ENCODE peak calls at places on chromosomes 3 and 15, in seven cellular contexts. J, X, W, A, Q, K and T are unnamed samples.

GRCh38 chr3:180433172-180433571 is 168.8 kb upstream of the TTC14 start:
- DNase-seq in J (no peak), X (no peak), W (no peak), A (no peak), Q (no peak), K (no peak), T (no peak)

GRCh38 chr3:13706886-13707285 is 158.0 kb downstream of the FBLN2 start:
- DNase-seq in J (no peak), X (no peak), W (no peak), A (no peak), Q (no peak), K (no peak), T (no peak)

GRCh38 chr15:23403550-23403949 is 43.5 kb downstream of the GOLGA6L2 start:
- DNase-seq in J (no peak), X (no peak), W (no peak), A (no peak), Q (no peak), K (no peak), T (no peak)

GRCh38 chr3:46213201-46213600 is 5.1 kb upstream of the CCR1 start:
- DNase-seq in J (no peak), X (no peak), W (no peak), A (no peak), Q (no peak), K (no peak), T (no peak)

GRCh38 chr15:22903961-22904534 is 65.6 kb downstream of the NIPA2 start:
- DNase-seq in J (no peak), X (no peak), W (no peak), A (no peak), Q (no peak), K (no peak), T (no peak)

GRCh38 chr3:13452490-13453335 is 27.4 kb upstream of the HDAC11 start:
- DNase-seq in J (peak), X (peak), W (peak), A (no peak), Q (no peak), K (peak), T (peak)

GRCh38 chr3:98846101-98846500 is 55.4 kb downstream of the DCBLD2 start:
- DNase-seq in J (no peak), X (no peak), W (no peak), A (no peak), Q (no peak), K (no peak), T (no peak)

GRCh38 chr15:82874267-82874666 is 64.8 kb downstream of the WHAMM start:
- DNase-seq in J (no peak), X (no peak), W (no peak), A (no peak), Q (no peak), K (no peak), T (no peak)

GRCh38 chr3:53159415-53160135 is 1.4 kb upstream of the PRKCD start:
- DNase-seq in J (no peak), X (peak), W (no peak), A (no peak), Q (no peak), K (no peak), T (no peak)

GRCh38 chr3:139552632-139553335 is 13.2 kb upstream of the RBP1 start:
- DNase-seq in J (no peak), X (no peak), W (no peak), A (no peak), Q (peak), K (no peak), T (no peak)
- TF ChIP-seq JUND in J (no peak), X (no peak), W (no peak), A (no peak), Q (no peak), K (no peak), T (no peak)

GRCh38 chr3:176058856-176059255 is 1138.4 kb downstream of the TBL1XR1 start:
- DNase-seq in J (no peak), X (no peak), W (no peak), A (no peak), Q (no peak), K (no peak), T (no peak)

GRCh38 chr3:176055851-176056250 is 1141.4 kb downstream of the TBL1XR1 start:
- DNase-seq in J (no peak), X (no peak), W (no peak), A (no peak), Q (no peak), K (no peak), T (no peak)
- TF ChIP-seq JUND in J (no peak), X (no peak), W (no peak), A (no peak), Q (no peak), K (no peak), T (no peak)

DNA sequence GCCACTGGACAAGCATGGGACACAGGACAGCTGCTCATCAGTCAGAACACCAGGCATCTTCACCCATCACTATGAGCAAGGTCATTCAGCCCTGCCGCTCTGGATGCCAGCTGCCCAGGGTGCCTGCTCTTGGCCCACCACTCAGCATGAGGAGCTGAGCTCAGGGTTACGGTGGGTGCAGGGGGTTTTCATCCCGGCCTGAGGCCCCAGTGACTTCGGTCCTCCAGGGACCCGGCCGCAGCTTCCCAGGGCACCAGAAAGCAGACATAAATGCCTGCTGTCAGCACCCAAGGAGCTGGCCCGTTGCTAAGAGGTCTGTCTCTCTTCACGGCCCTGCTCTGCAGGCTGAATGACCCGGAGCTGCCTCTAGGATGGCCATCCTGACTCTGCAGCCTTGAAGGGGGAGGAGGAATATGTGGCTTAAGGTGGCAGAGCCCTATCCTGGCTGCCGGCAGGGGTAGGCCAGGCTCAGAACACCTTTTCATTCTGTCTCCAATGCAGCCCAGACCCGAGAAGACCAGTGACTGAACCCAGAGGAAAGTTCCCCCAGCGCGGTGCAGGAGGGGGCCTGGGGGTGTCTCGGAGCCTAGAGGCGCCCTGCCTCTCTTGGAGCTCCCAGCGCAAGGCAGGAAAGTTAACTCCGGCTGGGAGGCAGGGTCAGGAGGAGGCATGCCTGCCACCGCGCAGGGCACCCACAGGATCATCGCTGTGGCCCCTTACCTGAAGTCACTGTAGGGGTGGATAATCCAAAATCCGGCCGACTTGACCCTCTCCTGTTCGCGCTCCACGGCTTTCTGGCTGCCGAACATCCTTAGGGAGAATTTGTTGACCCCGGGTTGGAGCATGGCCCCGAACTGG is 1.8 kb downstream of the HCN4 start:
- DNase-seq in J (no peak), X (no peak), W (no peak), A (peak), Q (no peak), K (no peak), T (peak)
- TF ChIP-seq JUND in J (no peak), X (no peak), W (no peak), A (no peak), Q (no peak), K (no peak), T (no peak)

DNA sequence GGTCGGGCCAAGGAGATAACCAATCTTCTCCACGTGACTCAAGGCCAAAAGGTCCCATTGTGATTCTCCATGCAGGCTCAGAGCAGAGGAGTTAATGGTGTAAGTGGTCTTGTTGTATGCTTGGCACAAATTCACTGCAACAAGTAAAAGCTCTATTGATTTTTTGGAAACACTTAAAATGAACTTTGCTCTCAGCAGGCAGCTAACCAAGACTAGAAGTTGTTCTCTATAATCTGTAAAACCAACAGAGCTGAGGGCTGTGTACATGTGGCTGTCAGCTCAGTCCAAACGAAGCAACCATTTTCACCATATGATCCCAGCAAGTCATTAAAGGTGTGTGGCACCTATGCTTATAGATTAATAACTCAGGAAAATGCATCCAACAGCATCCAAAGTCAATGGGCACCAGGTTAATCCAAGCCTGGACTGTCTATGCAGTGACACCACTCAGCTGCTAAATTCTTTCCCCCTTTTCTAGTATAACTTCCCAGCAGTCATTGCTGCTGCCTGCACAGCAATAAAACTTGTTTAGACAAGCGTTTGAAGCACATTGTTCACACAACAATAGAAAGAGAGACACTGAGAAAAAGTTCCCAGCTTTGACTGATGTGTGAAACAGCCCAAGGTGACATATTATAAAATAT is 603.8 kb upstream of the ADAMTS9 start:
- DNase-seq in J (no peak), X (peak), W (no peak), A (no peak), Q (no peak), K (no peak), T (no peak)
- TF ChIP-seq JUND in J (no peak), X (no peak), W (no peak), A (no peak), Q (no peak), K (no peak), T (no peak)

GRCh38 chr15:56838085-56838484 is 80.4 kb upstream of the TCF12 start:
- DNase-seq in J (no peak), X (no peak), W (no peak), A (no peak), Q (no peak), K (no peak), T (no peak)

GRCh38 chr15:56835598-56836275 is 82.7 kb upstream of the TCF12 start:
- DNase-seq in J (no peak), X (no peak), W (no peak), A (no peak), Q (no peak), K (no peak), T (peak)

GRCh38 chr15:56839641-56840040 is 78.8 kb upstream of the TCF12 start:
- DNase-seq in J (no peak), X (no peak), W (no peak), A (no peak), Q (no peak), K (no peak), T (no peak)

GRCh38 chr15:56839099-56839498 is 79.3 kb upstream of the TCF12 start:
- DNase-seq in J (no peak), X (no peak), W (no peak), A (no peak), Q (no peak), K (no peak), T (no peak)

GRCh38 chr15:56837281-56837680 is 81.2 kb upstream of the TCF12 start:
- DNase-seq in J (no peak), X (no peak), W (no peak), A (no peak), Q (no peak), K (no peak), T (no peak)
- TF ChIP-seq JUND in J (no peak), X (no peak), W (no peak), A (no peak), Q (no peak), K (no peak), T (peak)

GRCh38 chr15:36294359-36294758 is 285.1 kb upstream of the CDIN1 start:
- DNase-seq in J (no peak), X (no peak), W (no peak), A (no peak), Q (no peak), K (no peak), T (no peak)
- TF ChIP-seq JUND in J (no peak), X (no peak), W (no peak), A (no peak), Q (no peak), K (no peak), T (no peak)

GRCh38 chr3:111936191-111936841 is 42.5 kb upstream of the ABHD10 start:
- DNase-seq in J (peak), X (no peak), W (no peak), A (no peak), Q (no peak), K (no peak), T (no peak)
- TF ChIP-seq JUND in J (peak), X (no peak), W (no peak), A (no peak), Q (no peak), K (no peak), T (peak)

DNA sequence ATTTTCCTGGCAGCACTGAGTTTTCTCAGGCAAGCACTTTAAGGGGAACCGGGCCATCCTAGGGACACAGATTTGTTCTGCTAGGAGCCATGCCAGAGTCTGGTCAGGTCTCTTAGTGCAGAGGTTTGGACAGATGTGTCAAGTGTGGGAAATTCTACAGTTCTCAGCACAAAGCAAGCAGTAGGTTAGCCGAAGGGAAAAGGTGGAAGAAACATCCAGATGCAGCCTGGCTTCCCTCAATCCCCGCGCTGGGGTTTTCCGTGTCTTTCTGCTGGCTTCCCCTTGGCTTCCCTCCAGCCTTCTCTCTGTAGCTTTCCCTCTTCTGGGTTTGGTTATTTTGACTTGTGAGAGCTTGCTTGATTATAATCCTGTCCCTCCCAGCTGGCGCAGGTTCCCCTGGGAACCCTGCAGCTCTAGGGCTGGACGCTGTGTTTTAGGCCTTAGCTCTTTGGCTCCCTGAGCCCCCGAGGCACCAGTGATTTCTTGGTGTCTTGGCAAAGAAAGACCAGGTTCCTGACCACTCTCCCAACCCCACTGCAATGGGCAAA is 4.1 kb downstream of the TF start:
- DNase-seq in J (no peak), X (no peak), W (no peak), A (no peak), Q (no peak), K (no peak), T (no peak)
- TF ChIP-seq JUND in J (no peak), X (no peak), W (no peak), A (no peak), Q (no peak), K (no peak), T (no peak)

GRCh38 chr3:77372018-77372417 is 332.1 kb downstream of the ROBO2 start:
- DNase-seq in J (no peak), X (no peak), W (no peak), A (no peak), Q (no peak), K (no peak), T (no peak)

GRCh38 chr3:77373619-77374018 is 333.7 kb downstream of the ROBO2 start:
- DNase-seq in J (no peak), X (no peak), W (no peak), A (no peak), Q (no peak), K (no peak), T (no peak)

GRCh38 chr3:77372634-77373346 is 332.9 kb downstream of the ROBO2 start:
- DNase-seq in J (no peak), X (no peak), W (no peak), A (no peak), Q (no peak), K (no peak), T (no peak)

GRCh38 chr3:77370413-77370812 is 330.5 kb downstream of the ROBO2 start:
- DNase-seq in J (no peak), X (no peak), W (no peak), A (no peak), Q (no peak), K (no peak), T (no peak)
- TF ChIP-seq JUND in J (no peak), X (no peak), W (no peak), A (no peak), Q (no peak), K (no peak), T (no peak)

GRCh38 chr3:88302003-88302393 is 152.2 kb downstream of the C3orf38 start:
- DNase-seq in J (no peak), X (no peak), W (no peak), A (no peak), Q (no peak), K (no peak), T (no peak)

GRCh38 chr3:88301273-88302002 is 151.7 kb downstream of the C3orf38 start:
- DNase-seq in J (no peak), X (no peak), W (no peak), A (no peak), Q (no peak), K (no peak), T (no peak)

DNA sequence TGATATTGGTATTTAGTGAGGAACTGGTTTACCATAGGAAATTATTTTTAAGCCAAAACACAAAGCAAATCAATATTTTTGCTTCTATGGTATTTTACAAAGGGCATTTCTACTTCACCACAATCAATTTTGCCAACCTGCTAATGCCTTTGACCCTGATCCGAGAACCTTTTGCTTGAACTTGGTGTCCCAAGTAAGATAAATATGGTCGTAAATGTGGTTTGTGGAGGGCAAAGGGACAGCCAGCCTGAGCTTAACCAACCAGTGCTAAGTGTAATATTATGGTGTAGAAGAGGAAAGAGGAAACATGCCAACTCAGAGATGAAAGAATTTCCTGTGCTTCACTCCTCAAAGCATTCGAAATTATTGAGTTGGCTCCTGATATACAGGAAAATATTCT is 148.4 kb downstream of the C3orf38 start:
- DNase-seq in J (no peak), X (no peak), W (no peak), A (no peak), Q (no peak), K (no peak), T (no peak)
- TF ChIP-seq JUND in J (no peak), X (no peak), W (no peak), A (no peak), Q (no peak), K (no peak), T (no peak)